ENCODE peak calls at places on chromosomes 2 and 18, in seven cellular contexts. G, D, V, S, J, E and I are unnamed samples.

GRCh38 chr2:168222095-168222494 is 25.3 kb downstream of the STK39 start:
- DNase-seq in G (no peak), J (no peak), S (no peak), V (no peak), E (no peak), D (no peak), I (no peak)

GRCh38 chr2:81436256-81436655 is 1131.7 kb upstream of the LRRTM1 start:
- DNase-seq in D (no peak), G (no peak), S (no peak), V (no peak), J (no peak), E (peak; percentile 25), I (no peak)

GRCh38 chr18:58635891-58636290 is 7.0 kb upstream of the ALPK2 start:
- DNase-seq in S (peak; percentile 88), V (no peak), D (no peak), J (no peak), E (no peak), G (no peak), I (no peak)

GRCh38 chr2:69723791-69724190 is 18.1 kb upstream of the ANXA4 start:
- DNase-seq in J (no peak), G (no peak), D (no peak), S (no peak), E (no peak), V (no peak), I (no peak)

GRCh38 chr2:64858541-64859031 is 130.6 kb upstream of the SLC1A4 start:
- DNase-seq in D (no peak), V (no peak), J (no peak), E (no peak), S (peak; percentile 24), G (no peak), I (no peak)

GRCh38 chr18:36532394-36532793 is 234.9 kb downstream of the FHOD3 start:
- DNase-seq in D (no peak), V (no peak), E (peak; percentile 60), J (no peak), G (no peak), S (peak; percentile 87), I (no peak)

GRCh38 chr18:39935598-39935997 is 2019.4 kb upstream of the PIK3C3 start:
- DNase-seq in V (no peak), J (no peak), E (no peak), D (no peak), G (no peak), S (no peak), I (no peak)

GRCh38 chr2:96142217-96143113 is 2.8 kb downstream of the DUSP2 start:
- DNase-seq in G (no peak), E (no peak), D (no peak), J (no peak), S (no peak), V (peak; percentile 77), I (peak; percentile 85)

GRCh38 chr2:102291221-102292075 is 19.9 kb upstream of the IL1RL1 start:
- DNase-seq in S (no peak), E (no peak), G (peak; percentile 42), V (no peak), D (no peak), J (no peak), I (no peak)

GRCh38 chr2:164495491-164496223 is 125.6 kb downstream of the GRB14 start:
- DNase-seq in G (no peak), V (peak; percentile 12), E (no peak), D (no peak), J (no peak), S (peak; percentile 73), I (peak; percentile 19)

GRCh38 chr2:73239776-73240175 is 5.7 kb downstream of the CCT7 start:
- DNase-seq in G (no peak), E (no peak), V (no peak), J (no peak), D (no peak), S (peak; percentile 72), I (no peak)

GRCh38 chr2:219404291-219404910 is 13.8 kb upstream of the DES start:
- DNase-seq in J (no peak), G (no peak), E (no peak), V (no peak), D (no peak), S (no peak), I (peak; percentile 44)

GRCh38 chr2:81437474-81438000 is 1133.0 kb upstream of the LRRTM1 start:
- DNase-seq in S (no peak), V (no peak), D (no peak), E (no peak), J (no peak), G (no peak), I (no peak)

GRCh38 chr2:238428866-238429265 is 2.1 kb downstream of the ASB1 start:
- DNase-seq in V (no peak), G (no peak), S (peak; percentile 62), J (no peak), D (no peak), E (no peak), I (no peak)

GRCh38 chr2:149686677-149687427 is 99.3 kb upstream of the MMADHC start:
- DNase-seq in J (no peak), G (no peak), D (no peak), V (no peak), S (no peak), E (no peak), I (no peak)

GRCh38 chr2:192983173-192983572 is 788.4 kb upstream of the TMEFF2 start:
- DNase-seq in E (no peak), D (no peak), G (no peak), V (no peak), J (no peak), S (no peak), I (no peak)

GRCh38 chr18:40925071-40925541 is 1029.9 kb upstream of the PIK3C3 start:
- DNase-seq in S (peak; percentile 6), D (no peak), E (no peak), V (no peak), J (no peak), G (no peak), I (no peak)

GRCh38 chr2:66845307-66845706 is 410.4 kb downstream of the MEIS1 start:
- DNase-seq in J (no peak), E (no peak), G (no peak), V (no peak), D (no peak), S (no peak), I (no peak)

GRCh38 chr2:217179854-217180253 is 320.0 kb upstream of the TNP1 start:
- DNase-seq in G (no peak), E (no peak), D (peak; percentile 46), J (no peak), V (no peak), S (no peak), I (no peak)

GRCh38 chr2:60463249-60463648 is 90.2 kb downstream of the BCL11A start:
- DNase-seq in S (peak; percentile 47), D (peak; percentile 27), J (no peak), E (no peak), G (no peak), V (no peak), I (no peak)

GRCh38 chr2:101442667-101443061 is 32.2 kb downstream of the RFX8 start:
- DNase-seq in J (no peak), E (no peak), V (peak; percentile 78), D (no peak), G (no peak), S (no peak), I (peak; percentile 12)

GRCh38 chr2:74291217-74291551 is 52.0 kb downstream of the SLC4A5 start:
- DNase-seq in G (no peak), V (no peak), S (no peak), E (no peak), D (no peak), J (no peak), I (peak; percentile 30)
- H3K4me3 ChIP-seq in G (no peak overlapping the region), V (no peak overlapping the region), S (no peak overlapping the region), E (no peak overlapping the region), D (no peak overlapping the region), J (no peak overlapping the region), I (no peak overlapping the region)

DNA sequence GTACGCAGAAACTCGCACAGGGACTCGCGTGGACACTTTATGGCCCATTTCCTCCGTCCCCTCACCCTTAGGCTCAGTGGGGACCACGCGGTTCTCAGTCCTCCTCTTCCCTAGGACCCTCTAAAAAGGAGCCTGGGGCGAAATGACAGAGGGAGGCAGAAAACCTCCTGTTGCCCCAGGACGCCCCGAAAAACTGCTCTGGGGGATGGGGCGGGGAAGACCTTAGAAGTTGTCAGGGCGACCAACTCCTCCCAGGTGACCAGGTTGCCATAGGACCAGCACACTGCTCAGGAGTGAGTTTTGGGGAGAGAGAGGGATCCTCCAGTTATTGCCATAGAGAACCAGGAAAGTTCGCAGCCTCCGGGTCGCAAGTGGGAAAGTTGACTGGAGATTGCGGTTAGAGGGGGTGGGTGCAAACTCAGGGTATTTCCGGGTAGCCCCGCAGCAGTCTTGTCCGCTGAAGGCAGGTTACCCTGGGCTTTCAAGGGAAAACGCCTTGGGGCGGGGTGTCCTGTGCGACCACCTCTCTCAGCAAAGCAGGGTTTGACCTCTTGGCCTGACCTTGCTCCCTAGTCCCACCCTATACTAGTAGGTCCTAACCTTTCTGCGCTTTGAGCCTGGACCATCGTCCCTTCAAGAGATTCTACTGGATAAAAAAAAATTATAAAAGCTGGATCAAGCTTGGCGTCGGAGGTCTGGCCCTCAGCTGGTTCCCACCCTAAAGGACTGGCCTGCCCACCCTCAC is 7.8 kb upstream of the PAX3 start:
- DNase-seq in J (no peak), S (no peak), G (no peak), V (peak; percentile 61), D (no peak), E (no peak), I (no peak)
- H3K27me3 ChIP-seq in J (peaks cover 72% of the 10 kb centered on the region), S (peaks cover 85% of the 10 kb centered on the region), G (peaks cover 100% of the 10 kb centered on the region), V (peaks cover 100% of the 10 kb centered on the region), D (peaks cover 99% of the 10 kb centered on the region), E (peaks cover 100% of the 10 kb centered on the region), I (peaks cover 99% of the 10 kb centered on the region)

GRCh38 chr2:234024304-234024703 is 26.2 kb upstream of the SPP2 start:
- DNase-seq in V (no peak), D (no peak), E (no peak), J (no peak), S (no peak), G (no peak), I (no peak)

GRCh38 chr2:234027646-234028045 is 22.9 kb upstream of the SPP2 start:
- DNase-seq in V (no peak), J (no peak), E (no peak), D (no peak), S (peak; percentile 37), G (no peak), I (no peak)

GRCh38 chr2:234026111-234026510 is 24.4 kb upstream of the SPP2 start:
- DNase-seq in S (peak; percentile 77), V (no peak), E (no peak), G (no peak), D (no peak), J (no peak), I (no peak)

GRCh38 chr2:234026693-234027254 is 23.7 kb upstream of the SPP2 start:
- DNase-seq in E (no peak), J (no peak), V (no peak), S (no peak), D (no peak), G (no peak), I (no peak)

DNA sequence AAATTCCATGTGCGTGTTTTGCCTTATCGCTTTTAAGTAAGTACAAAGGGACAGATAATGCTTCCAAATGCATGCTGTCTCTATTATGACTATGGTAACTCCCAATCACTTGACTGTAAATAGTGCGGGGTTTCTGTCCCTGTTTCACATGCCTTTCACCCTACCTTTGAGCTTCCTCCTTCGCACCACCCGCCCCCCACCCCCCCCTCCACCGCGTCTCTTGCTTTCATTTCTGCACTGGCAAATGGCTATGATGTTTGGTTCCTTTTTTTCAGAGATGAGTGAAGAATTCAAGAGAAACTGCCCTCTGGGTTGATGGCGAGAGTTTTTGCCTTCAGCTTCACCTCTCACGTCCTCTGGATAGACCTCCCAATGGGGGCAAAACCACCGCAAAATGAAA is 25.0 kb upstream of the SPP2 start:
- DNase-seq in E (no peak), D (no peak), G (no peak), S (no peak), V (no peak), J (no peak), I (no peak)
- H3K4me3 ChIP-seq in E (peak overlapping the region; percentile 17), D (peak overlapping the region; percentile 11), G (peak overlapping the region; percentile 27), S (peak overlapping the region; percentile 51), V (no peak overlapping the region), J (peak overlapping the region; percentile 9), I (peak overlapping the region; percentile 30)

GRCh38 chr2:7904319-7904718 is 777.5 kb upstream of the ID2 start:
- DNase-seq in S (no peak), E (no peak), G (no peak), D (no peak), J (no peak), V (no peak), I (no peak)
- H3K27me3 ChIP-seq in S (no peaks in the 10 kb centered on the region), E (no peaks in the 10 kb centered on the region), G (no peaks in the 10 kb centered on the region), D (no peaks in the 10 kb centered on the region), J (no peaks in the 10 kb centered on the region), V (no peaks in the 10 kb centered on the region), I (no peaks in the 10 kb centered on the region)